ENCODE peak calls at places on chromosomes 5 and 9, in six cellular contexts. O, H, K, C, N and B are unnamed samples. For H3K4me1, the result is how much of the 10 kb centered on the place peaks cover.

GRCh38 chr5:170302729-170303501 is 5.3 kb upstream of the LCP2 start:
- DNase-seq in K (peak), C (no peak), H (no peak), N (peak), O (no peak), B (peak)

GRCh38 chr5:42745426-42745825 is 11.2 kb upstream of the CCDC152 start:
- DNase-seq in N (no peak), H (no peak), C (no peak), K (no peak), O (no peak), B (peak)

GRCh38 chr5:181181650-181182565 is 23.1 kb downstream of the TRIM7 start:
- DNase-seq in N (peak), K (peak), H (no peak), C (peak), O (peak), B (peak)

GRCh38 chr9:33124716-33125378 is 42.3 kb downstream of the B4GALT1 start:
- DNase-seq in H (no peak), K (no peak), O (no peak), N (no peak), C (no peak), B (peak)

GRCh38 chr9:2655411-2655901 is 33.9 kb downstream of the VLDLR start:
- DNase-seq in O (no peak), K (no peak), H (no peak), N (peak), C (peak), B (peak)

GRCh38 chr5:133348406-133348805 is 263.9 kb downstream of the FSTL4 start:
- DNase-seq in K (no peak), H (no peak), O (no peak), N (no peak), C (no peak), B (no peak)

GRCh38 chr5:75260708-75261107 is 24.0 kb upstream of the ANKRD31 start:
- DNase-seq in N (no peak), O (peak), C (no peak), K (no peak), H (no peak), B (no peak)

GRCh38 chr5:74232281-74232680 is 408.2 kb downstream of the ENC1 start:
- DNase-seq in H (no peak), N (no peak), K (no peak), C (peak), O (no peak), B (no peak)

GRCh38 chr9:85483214-85483613 is 258.5 kb downstream of the AGTPBP1 start:
- DNase-seq in H (no peak), O (no peak), K (no peak), C (no peak), N (no peak), B (peak)

GRCh38 chr5:80975065-80975464 is 14.9 kb downstream of the RASGRF2 start:
- DNase-seq in H (no peak), K (no peak), O (no peak), C (peak), N (no peak), B (no peak)

GRCh38 chr9:130298663-130299279 is 33.2 kb downstream of the HMCN2 start:
- DNase-seq in H (no peak), N (no peak), O (peak), K (no peak), C (no peak), B (peak)

GRCh38 chr5:79935992-79936643 is 54.9 kb downstream of the MTX3 start:
- DNase-seq in H (no peak), O (peak), C (peak), N (no peak), K (no peak), B (no peak)

GRCh38 chr5:133401731-133402347 is 210.5 kb downstream of the FSTL4 start:
- DNase-seq in N (no peak), O (no peak), C (no peak), K (no peak), H (no peak), B (no peak)

GRCh38 chr9:75823136-75823535 is 67.3 kb upstream of the PCSK5 start:
- DNase-seq in K (no peak), N (no peak), C (no peak), H (no peak), O (no peak), B (no peak)

GRCh38 chr9:110156902-110157301 is 51.1 kb downstream of the C9orf152 start:
- DNase-seq in H (no peak), K (no peak), C (no peak), O (no peak), N (no peak), B (peak)

GRCh38 chr5:175021886-175022285 is 297.5 kb downstream of the MSX2 start:
- DNase-seq in N (no peak), H (no peak), O (no peak), C (no peak), K (no peak), B (no peak)

GRCh38 chr5:2553611-2554010 is 197.9 kb downstream of the IRX2 start:
- DNase-seq in H (no peak), N (no peak), C (no peak), O (no peak), K (no peak), B (no peak)

GRCh38 chr5:63686938-63687337 is 275.3 kb downstream of the HTR1A start:
- DNase-seq in K (no peak), C (no peak), N (no peak), H (no peak), O (peak), B (no peak)

GRCh38 chr5:172133359-172134029 is 54.5 kb downstream of the STK10 start:
- DNase-seq in O (no peak), C (peak), N (no peak), K (no peak), H (no peak), B (no peak)

GRCh38 chr5:150159741-150160179 is 4.1 kb upstream of the PDGFRB start:
- DNase-seq in K (peak), H (no peak), N (no peak), C (peak), O (no peak), B (peak)

GRCh38 chr5:138138949-138139775 is at the start of gene NME5:
- DNase-seq in O (peak), K (peak), C (peak), H (no peak), N (no peak), B (no peak)

GRCh38 chr9:89387970-89388867 is 69.9 kb downstream of the SECISBP2 start:
- DNase-seq in N (no peak), O (peak), C (peak), K (peak), H (peak), B (no peak)
- H3K27ac ChIP-seq in N (no peak), O (no peak), C (peak), K (no peak), H (no peak), B (no peak)

GRCh38 chr9:126613656-126614055 is at the start of gene LMX1B:
- DNase-seq in C (peak), K (peak), H (no peak), O (no peak), N (no peak), B (no peak)
- H3K4me3 ChIP-seq in C (no peak), K (peak), H (peak), O (no peak), N (peak), B (no peak)

GRCh38 chr5:78500028-78500427 is 139.6 kb downstream of the SCAMP1 start:
- DNase-seq in K (no peak), C (no peak), N (no peak), O (no peak), H (no peak), B (no peak)
- H3K4me1 ChIP-seq in K (half or more), C (under half), N (under half), O (under half), H (half or more), B (half or more)

DNA sequence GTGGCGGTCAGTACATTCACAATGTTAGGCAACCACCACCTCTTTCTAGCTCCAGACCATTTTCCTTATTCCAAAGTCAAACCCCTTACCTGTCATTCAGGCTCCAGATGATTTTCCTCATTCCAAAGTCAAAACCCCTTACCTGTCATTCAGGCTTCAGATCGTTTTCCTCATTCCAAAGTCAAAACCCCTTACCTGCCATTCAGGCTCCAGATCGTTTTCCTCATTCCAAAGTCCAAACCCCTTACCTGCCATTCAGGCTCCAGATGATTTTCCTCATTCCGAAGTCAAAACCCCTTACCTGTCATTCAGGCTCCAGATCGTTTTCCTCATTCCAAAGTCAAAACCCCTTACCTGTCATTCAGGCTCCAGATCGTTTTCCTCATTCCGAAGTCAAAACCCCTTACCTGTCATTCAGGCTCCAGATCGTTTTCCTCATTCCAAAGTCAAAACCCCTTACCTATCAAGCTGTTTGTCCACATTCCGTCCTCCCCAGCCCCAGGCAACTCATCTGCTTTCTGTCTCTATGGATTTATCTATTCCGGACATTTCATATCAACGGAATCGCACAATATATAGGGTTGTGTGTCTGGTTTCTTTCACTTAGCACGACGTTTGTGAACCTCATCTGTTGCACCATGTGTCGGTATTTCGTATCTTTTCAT is 5.1 kb downstream of the PLEKHG4B start:
- DNase-seq in O (no peak), N (no peak), C (no peak), K (no peak), H (no peak), B (no peak)
- H3K27ac ChIP-seq in O (no peak), N (no peak), C (no peak), K (no peak), H (no peak), B (no peak)

GRCh38 chr5:97499605-97500004 is 316.6 kb upstream of the RIOK2 start:
- DNase-seq in C (no peak), O (no peak), K (peak), N (no peak), H (no peak), B (no peak)

GRCh38 chr5:97496037-97496436 is 313.0 kb upstream of the RIOK2 start:
- DNase-seq in O (no peak), H (no peak), N (no peak), K (no peak), C (no peak), B (no peak)

GRCh38 chr5:97501965-97502305 is 318.9 kb upstream of the RIOK2 start:
- DNase-seq in K (no peak), O (no peak), N (no peak), H (no peak), C (peak), B (no peak)

GRCh38 chr5:97498657-97499056 is 315.6 kb upstream of the RIOK2 start:
- DNase-seq in N (no peak), O (no peak), C (no peak), H (no peak), K (no peak), B (no peak)

GRCh38 chr5:97501286-97501964 is 318.4 kb upstream of the RIOK2 start:
- DNase-seq in O (no peak), K (no peak), H (no peak), C (peak), N (no peak), B (no peak)
- H3K4me3 ChIP-seq in O (no peak), K (no peak), H (no peak), C (no peak), N (no peak), B (no peak)